ENCODE peak calls at places on chromosomes 6 and 20, in six cellular contexts. B is DND-41, F is astrocyte of the spinal cord, K is upper lobe of right lung, Q is neural crest cell, Z is tibial nerve. D is an unnamed sample.

GRCh38 chr20:36090223-36090622 is 64.3 kb upstream of the EPB41L1 start:
- DNase-seq in B (no peak), F (no peak), K (no peak), Q (no peak), Z (no peak), D (no peak)

GRCh38 chr6:91782789-91783188 is 1195.9 kb upstream of the MAP3K7 start:
- DNase-seq in B (no peak), F (peak; percentile 6), K (no peak), Q (no peak), Z (no peak), D (no peak)

GRCh38 chr6:108609276-108609769 is 48.6 kb downstream of the FOXO3 start:
- DNase-seq in B (no peak), F (peak; percentile 83), K (no peak), Q (no peak), Z (no peak), D (no peak)

GRCh38 chr6:25192562-25192961 is 86.6 kb upstream of the CARMIL1 start:
- DNase-seq in B (no peak), F (no peak), K (no peak), Q (no peak), Z (no peak), D (no peak)

GRCh38 chr20:561437-562231 is 18.0 kb upstream of the CSNK2A1 start:
- DNase-seq in B (peak; percentile 70), F (peak; percentile 58), K (no peak), Q (peak; percentile 69), Z (no peak), D (peak; percentile 74)

GRCh38 chr6:156938143-156938542 is 161.0 kb downstream of the ARID1B start:
- DNase-seq in B (no peak), F (no peak), K (no peak), Q (no peak), Z (no peak), D (no peak)

GRCh38 chr6:86500035-86500434 is 437.3 kb upstream of the HTR1E start:
- DNase-seq in B (no peak), F (no peak), K (no peak), Q (no peak), Z (no peak), D (no peak)

GRCh38 chr6:7909323-7910276 is 988 bp downstream of the TXNDC5 start:
- DNase-seq in B (peak; percentile 54), F (peak; percentile 30), K (peak; percentile 86), Q (peak; percentile 52), Z (no peak), D (peak; percentile 52)

GRCh38 chr20:17797163-17797562 is 97.4 kb downstream of the BANF2 start:
- DNase-seq in B (peak; percentile 28), F (no peak), K (no peak), Q (no peak), Z (no peak), D (peak; percentile 26)

GRCh38 chr20:37352611-37352980 is 6.7 kb downstream of the SRC start:
- DNase-seq in B (no peak), F (no peak), K (peak; percentile 42), Q (no peak), Z (no peak), D (no peak)

DNA sequence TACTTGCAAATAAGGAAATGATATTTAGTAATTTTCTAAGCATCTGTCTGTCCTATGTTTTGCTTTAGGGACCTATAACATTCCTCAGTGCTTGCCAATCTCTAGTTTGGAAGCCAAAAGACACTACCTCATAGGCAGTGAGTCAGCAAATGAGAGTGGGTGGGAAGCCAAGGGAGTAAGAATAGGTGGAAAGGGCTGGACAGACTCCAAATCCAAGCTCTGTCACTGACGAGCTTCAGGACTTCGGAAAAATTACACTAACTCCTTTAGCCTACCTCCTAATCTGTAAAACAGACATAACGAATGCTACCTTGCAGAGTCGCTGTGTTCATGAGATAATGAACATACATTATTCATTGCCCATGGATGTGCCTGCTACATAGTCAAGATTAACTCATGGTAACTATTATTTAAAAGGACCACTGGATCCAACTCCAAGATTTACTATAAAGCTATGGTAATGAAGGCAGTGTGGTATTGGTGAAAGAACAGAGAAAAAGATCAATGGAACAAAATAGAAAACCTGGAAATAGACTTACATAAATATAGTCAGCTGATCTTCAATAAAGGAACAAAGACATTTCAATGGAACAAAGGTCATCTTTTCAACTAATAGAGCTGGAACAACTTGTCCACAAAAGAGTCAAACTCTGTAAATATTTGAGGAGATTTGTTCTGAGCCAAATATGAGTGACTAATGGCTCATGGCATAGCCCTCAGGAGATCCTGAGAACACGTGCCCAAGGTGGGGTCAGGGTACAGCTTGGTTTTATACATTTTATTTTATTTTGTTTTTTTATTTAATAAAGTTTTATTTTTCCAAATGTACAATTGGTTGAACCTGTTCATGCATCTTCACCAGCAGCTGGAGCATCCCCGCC is 64.1 kb downstream of the FAM50B start:
- DNase-seq in B (no peak), F (peak; percentile 98), K (no peak), Q (no peak), Z (peak; percentile 40), D (no peak)
- TF ChIP-seq CTCF in B (no peak), F (no peak), K (no peak), Q (no peak), Z (no peak), D (no peak)

GRCh38 chr20:43662943-43663655 is 3.8 kb upstream of the MYBL2 start:
- DNase-seq in B (no peak), F (no peak), K (no peak), Q (no peak), Z (no peak), D (no peak)

GRCh38 chr20:43653966-43654365 is 12.9 kb upstream of the MYBL2 start:
- DNase-seq in B (no peak), F (no peak), K (no peak), Q (no peak), Z (no peak), D (no peak)

GRCh38 chr20:43655937-43656336 is 11.0 kb upstream of the MYBL2 start:
- DNase-seq in B (no peak), F (no peak), K (no peak), Q (no peak), Z (no peak), D (no peak)

GRCh38 chr20:43658068-43658722 is 8.7 kb upstream of the MYBL2 start:
- DNase-seq in B (no peak), F (peak; percentile 21), K (no peak), Q (no peak), Z (no peak), D (peak; percentile 83)

DNA sequence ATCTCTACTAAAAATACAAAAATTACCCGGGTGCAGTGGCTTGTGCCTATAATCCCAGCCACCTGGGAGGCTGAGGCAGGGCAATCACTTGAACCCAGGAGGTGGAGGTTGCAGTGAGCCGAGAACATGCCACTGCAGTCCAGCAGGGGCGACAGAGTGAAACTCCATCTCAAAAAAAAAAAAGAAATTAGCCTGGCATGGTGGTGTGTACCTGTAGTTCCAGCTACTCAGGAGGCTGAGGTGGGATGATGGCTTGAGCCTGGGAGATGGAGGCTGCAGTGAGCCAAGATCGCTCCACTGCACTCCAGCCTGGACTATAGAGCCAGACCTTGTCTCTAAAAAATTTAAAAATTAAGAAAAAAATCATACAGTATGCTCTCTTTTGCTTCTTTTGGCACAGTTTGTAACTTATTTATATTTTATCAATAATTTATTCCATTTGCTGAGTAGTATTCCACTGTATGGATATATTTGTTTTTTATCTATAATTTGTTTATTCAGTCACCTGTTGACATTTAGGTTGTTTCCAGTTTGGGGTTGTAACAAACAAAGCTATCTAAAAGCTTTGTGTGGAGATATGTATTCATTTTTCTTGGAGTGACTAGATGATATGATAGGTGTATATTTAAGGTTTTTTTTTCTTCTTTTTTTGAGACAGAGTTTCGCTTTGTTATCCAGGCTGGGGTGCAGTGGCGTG is 8.0 kb upstream of the MYBL2 start:
- DNase-seq in B (no peak), F (no peak), K (no peak), Q (no peak), Z (no peak), D (peak; percentile 15)
- TF ChIP-seq CTCF in B (peak; percentile 43), F (peak; percentile 13), K (no peak), Q (peak; percentile 28), Z (no peak), D (peak; percentile 27)

DNA sequence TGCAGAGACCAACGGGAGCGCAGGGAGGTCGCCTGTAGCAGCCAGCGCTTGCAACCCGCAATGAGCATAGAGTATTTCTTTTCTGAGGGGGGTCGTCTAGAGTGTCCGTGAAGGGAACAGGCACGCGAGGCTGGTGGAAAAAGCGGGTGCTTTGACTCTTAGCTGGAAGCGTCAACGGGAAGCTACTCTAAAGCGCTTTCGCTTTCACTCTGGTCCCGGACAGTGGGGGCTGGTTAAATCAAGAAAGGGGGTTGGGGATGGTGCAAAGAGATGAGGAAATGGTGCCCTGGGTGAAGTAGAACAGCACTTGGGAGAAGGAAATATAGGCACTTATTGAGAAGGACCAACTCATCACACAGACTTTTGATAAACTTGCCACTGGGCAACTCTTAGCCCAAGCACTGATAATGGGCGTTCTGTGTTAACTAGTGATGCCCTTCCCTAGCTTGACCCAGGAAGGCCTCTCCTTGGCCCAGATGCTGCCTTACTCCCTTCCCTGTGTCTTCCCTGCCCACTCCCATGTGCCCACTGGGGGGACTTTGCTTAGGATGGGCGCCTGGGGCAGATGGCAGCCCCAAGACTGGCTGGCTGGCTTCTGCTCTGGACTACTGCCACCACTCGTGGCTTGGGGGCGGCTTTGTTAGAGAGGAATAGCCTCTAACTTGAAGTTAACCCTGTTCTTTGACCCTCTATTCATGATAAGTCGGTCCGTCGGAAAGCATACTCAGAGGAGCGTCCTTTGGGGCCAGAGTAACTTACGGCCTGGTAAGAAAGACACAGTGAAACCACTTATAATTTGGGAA is 585 bp downstream of the PSMB9 start:
- DNase-seq in B (peak; percentile 84), F (peak; percentile 39), K (no peak), Q (no peak), Z (no peak), D (peak; percentile 74)
- TF ChIP-seq CTCF in B (peak; percentile 11), F (no peak), K (no peak), Q (no peak), Z (no peak), D (no peak)

GRCh38 chr6:84280030-84280429 is 52.6 kb upstream of the CEP162 start:
- DNase-seq in B (no peak), F (no peak), K (no peak), Q (no peak), Z (no peak), D (no peak)

GRCh38 chr6:84280639-84281038 is 53.2 kb upstream of the CEP162 start:
- DNase-seq in B (no peak), F (no peak), K (no peak), Q (no peak), Z (no peak), D (no peak)

GRCh38 chr6:84282566-84282965 is 55.1 kb upstream of the CEP162 start:
- DNase-seq in B (no peak), F (peak; percentile 74), K (peak; percentile 67), Q (no peak), Z (peak; percentile 17), D (no peak)

DNA sequence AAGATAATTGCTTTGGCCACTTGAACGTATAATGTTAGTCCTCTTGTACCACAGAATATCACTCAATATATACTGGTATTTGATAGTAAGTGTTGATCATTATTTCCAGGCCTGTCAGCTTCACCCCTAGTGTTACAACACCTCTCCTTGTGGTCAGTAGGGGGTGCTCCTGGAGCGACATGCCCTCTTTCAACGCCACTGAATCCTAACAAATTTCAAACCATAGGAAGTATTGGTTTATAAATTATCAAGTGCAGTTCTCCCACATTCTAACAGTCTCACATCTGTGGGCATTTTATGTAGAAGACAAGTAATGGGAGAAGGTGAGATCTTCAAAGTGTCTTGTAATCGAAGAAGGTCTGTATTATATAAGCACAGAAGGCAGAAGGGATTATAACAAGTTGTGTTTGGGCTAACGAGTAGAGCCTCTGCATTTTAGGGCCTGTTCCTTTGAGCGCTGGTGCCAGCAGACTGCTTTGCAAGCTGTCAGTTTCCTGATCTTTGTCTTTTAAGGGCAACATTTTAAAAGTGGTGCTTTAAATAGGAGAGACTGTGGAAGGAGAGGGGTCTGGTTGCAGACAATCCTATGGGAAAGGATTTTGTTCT is 57.1 kb upstream of the CEP162 start:
- DNase-seq in B (peak; percentile 6), F (no peak), K (no peak), Q (no peak), Z (no peak), D (no peak)
- TF ChIP-seq CTCF in B (peak; percentile 61), F (peak; percentile 38), K (peak; percentile 27), Q (peak; percentile 54), Z (no peak), D (peak; percentile 32)